ENCODE peak calls at places on chromosome 21, in nine cellular contexts. P, E, N, S, B, G, C, L and Q are unnamed samples.

GRCh38 chr21:21045538-21045937 is 47.3 kb downstream of the NCAM2 start:
- DNase-seq in P (no peak), E (no peak), N (no peak), S (no peak), B (no peak), G (no peak), C (no peak), L (peak; percentile 2), Q (no peak)

GRCh38 chr21:8991088-8991907 is 1530.1 kb upstream of the TPTE start:
- DNase-seq in P (no peak), E (no peak), N (no peak), S (no peak), B (no peak), G (peak; percentile 82), C (no peak), L (no peak), Q (no peak)

GRCh38 chr21:15729674-15730483 is at the start of gene USP25:
- DNase-seq in P (peak; percentile 85), E (peak; percentile 92), N (peak; percentile 92), S (peak; percentile 47), B (peak; percentile 99), G (peak; percentile 75), C (peak; percentile 83), L (peak; percentile 89), Q (no peak)

GRCh38 chr21:32921632-32922230 is 104.0 kb upstream of the OLIG2 start:
- DNase-seq in P (no peak), E (peak; percentile 54), N (peak; percentile 10), S (no peak), B (no peak), G (peak; percentile 19), C (peak; percentile 35), L (no peak), Q (no peak)

GRCh38 chr21:37220433-37220980 is 46.6 kb downstream of the VPS26C start:
- DNase-seq in P (peak; percentile 44), E (no peak), N (peak; percentile 69), S (no peak), B (peak; percentile 74), G (peak; percentile 44), C (no peak), L (peak; percentile 67), Q (no peak)

GRCh38 chr21:27721675-27722074 is 754.8 kb upstream of the ADAMTS5 start:
- DNase-seq in P (no peak), E (no peak), N (no peak), S (no peak), B (no peak), G (no peak), C (no peak), L (no peak), Q (no peak)

GRCh38 chr21:26966360-26966977 is 419 bp downstream of the ADAMTS5 start:
- DNase-seq in P (no peak), E (peak; percentile 39), N (peak; percentile 92), S (no peak), B (peak; percentile 27), G (peak; percentile 7), C (no peak), L (no peak), Q (no peak)

GRCh38 chr21:29184047-29184446 is 53.6 kb downstream of the MAP3K7CL start:
- DNase-seq in P (no peak), E (no peak), N (no peak), S (no peak), B (no peak), G (no peak), C (no peak), L (no peak), Q (no peak)

GRCh38 chr21:31622397-31622796 is 37.1 kb upstream of the SOD1 start:
- DNase-seq in P (no peak), E (no peak), N (no peak), S (no peak), B (no peak), G (no peak), C (no peak), L (no peak), Q (no peak)

GRCh38 chr21:42220138-42220701 is 1.3 kb downstream of the ABCG1 start:
- DNase-seq in P (peak; percentile 54), E (peak; percentile 87), N (peak; percentile 96), S (no peak), B (peak; percentile 41), G (peak; percentile 6), C (peak; percentile 67), L (peak; percentile 76), Q (peak; percentile 16)

GRCh38 chr21:15221799-15222386 is 157.1 kb upstream of the NRIP1 start:
- DNase-seq in P (peak; percentile 24), E (no peak), N (peak; percentile 61), S (peak; percentile 27), B (peak; percentile 29), G (peak; percentile 74), C (no peak), L (peak; percentile 9), Q (no peak)

GRCh38 chr21:43815107-43815742 is 25.8 kb downstream of the RRP1 start:
- DNase-seq in P (no peak), E (no peak), N (peak; percentile 43), S (no peak), B (no peak), G (no peak), C (no peak), L (no peak), Q (no peak)

GRCh38 chr21:33196956-33197374 is 32.8 kb upstream of the IFNAR2 start:
- DNase-seq in P (peak; percentile 53), E (peak; percentile 76), N (peak; percentile 90), S (no peak), B (peak; percentile 59), G (peak; percentile 49), C (peak; percentile 39), L (peak; percentile 83), Q (peak; percentile 20)

GRCh38 chr21:28283652-28284490 is 708.8 kb downstream of the LTN1 start:
- DNase-seq in P (peak; percentile 14), E (no peak), N (peak; percentile 58), S (peak; percentile 84), B (peak; percentile 67), G (peak; percentile 43), C (no peak), L (peak; percentile 60), Q (no peak)

GRCh38 chr21:45546636-45547203 is 4.5 kb upstream of the SLC19A1 start:
- DNase-seq in P (no peak), E (peak; percentile 15), N (no peak), S (no peak), B (no peak), G (no peak), C (no peak), L (no peak), Q (no peak)

GRCh38 chr21:34598931-34599400 is 15.9 kb downstream of the RCAN1 start:
- DNase-seq in P (no peak), E (no peak), N (no peak), S (no peak), B (no peak), G (peak; percentile 20), C (no peak), L (peak; percentile 26), Q (no peak)

GRCh38 chr21:17352937-17353655 is 159.7 kb upstream of the CXADR start:
- DNase-seq in P (no peak), E (no peak), N (no peak), S (no peak), B (no peak), G (no peak), C (no peak), L (no peak), Q (no peak)

GRCh38 chr21:29501451-29501850 is 202.7 kb downstream of the BACH1 start:
- DNase-seq in P (no peak), E (no peak), N (no peak), S (no peak), B (peak; percentile 15), G (no peak), C (no peak), L (no peak), Q (no peak)

GRCh38 chr21:30448514-30448913 is 8.4 kb downstream of the KRTAP15-1 start:
- DNase-seq in P (no peak), E (no peak), N (no peak), S (no peak), B (no peak), G (no peak), C (no peak), L (no peak), Q (no peak)

GRCh38 chr21:44925027-44925755 is 4.5 kb upstream of the ITGB2 start:
- DNase-seq in P (no peak), E (no peak), N (no peak), S (peak; percentile 24), B (peak; percentile 79), G (peak; percentile 20), C (no peak), L (peak; percentile 43), Q (peak; percentile 99)

GRCh38 chr21:38952890-38953289 is 147.2 kb downstream of the ETS2 start:
- DNase-seq in P (no peak), E (no peak), N (no peak), S (no peak), B (no peak), G (no peak), C (no peak), L (no peak), Q (no peak)

GRCh38 chr21:43866233-43866632 is 1.2 kb downstream of the AGPAT3 start:
- DNase-seq in P (no peak), E (peak; percentile 61), N (peak; percentile 74), S (peak; percentile 38), B (peak; percentile 86), G (peak; percentile 48), C (peak; percentile 44), L (peak; percentile 63), Q (peak; percentile 20)

GRCh38 chr21:46157396-46157986 is 2.1 kb upstream of the FTCD start:
- DNase-seq in P (no peak), E (peak; percentile 5), N (no peak), S (no peak), B (no peak), G (no peak), C (peak; percentile 10), L (no peak), Q (no peak)

GRCh38 chr21:44548381-44548780 is 2.9 kb downstream of the KRTAP10-2 start:
- DNase-seq in P (no peak), E (no peak), N (no peak), S (no peak), B (no peak), G (no peak), C (peak; percentile 9), L (no peak), Q (no peak)

GRCh38 chr21:45516671-45517151 is 25.5 kb downstream of the SLC19A1 start:
- DNase-seq in P (no peak), E (no peak), N (no peak), S (no peak), B (no peak), G (no peak), C (no peak), L (no peak), Q (no peak)

GRCh38 chr21:35927262-35927661 is 133.1 kb downstream of the SETD4 start:
- DNase-seq in P (no peak), E (no peak), N (no peak), S (no peak), B (no peak), G (no peak), C (no peak), L (no peak), Q (no peak)